ENCODE peak calls at places on chromosome 1, in four cellular contexts. One of them, this sample, is unnamed.

GRCh38 chr1:198892065-198892464 is 253.2 kb downstream of the PTPRC start:
- DNase-seq in H9: no peak
- DNase-seq in IMR-90: peak
- DNase-seq in H1: no peak
- DNase-seq in this sample: peak

GRCh38 chr1:48644190-48644930 is 132.3 kb downstream of the BEND5 start:
- DNase-seq in H9: no peak
- DNase-seq in IMR-90: no peak
- DNase-seq in H1: no peak
- DNase-seq in this sample: no peak

GRCh38 chr1:197660389-197660788 is 114.9 kb downstream of the DENND1B start:
- DNase-seq in H9: no peak
- DNase-seq in IMR-90: no peak
- DNase-seq in H1: no peak
- DNase-seq in this sample: no peak

GRCh38 chr1:30748699-30749401 is 8.7 kb downstream of the LAPTM5 start:
- DNase-seq in H9: no peak
- DNase-seq in IMR-90: no peak
- DNase-seq in H1: no peak
- DNase-seq in this sample: no peak

GRCh38 chr1:19730793-19731192 is 66.1 kb downstream of the HTR6 start:
- DNase-seq in H9: no peak
- DNase-seq in IMR-90: no peak
- DNase-seq in H1: no peak
- DNase-seq in this sample: no peak

GRCh38 chr1:201501144-201501543 is 5.8 kb downstream of the CSRP1 start:
- DNase-seq in H9: no peak
- DNase-seq in IMR-90: peak
- DNase-seq in H1: no peak
- DNase-seq in this sample: no peak

GRCh38 chr1:193697105-193697762 is 510.8 kb upstream of the B3GALT2 start:
- DNase-seq in H9: peak
- DNase-seq in IMR-90: no peak
- DNase-seq in H1: no peak
- DNase-seq in this sample: peak

GRCh38 chr1:219518168-219518905 is 94.6 kb downstream of the ZC3H11B start:
- DNase-seq in H9: no peak
- DNase-seq in IMR-90: peak
- DNase-seq in H1: no peak
- DNase-seq in this sample: peak

GRCh38 chr1:38783659-38784229 is 75.8 kb downstream of the RRAGC start:
- DNase-seq in H9: no peak
- DNase-seq in IMR-90: no peak
- DNase-seq in H1: no peak
- DNase-seq in this sample: no peak

GRCh38 chr1:222589462-222590302 is at the start of gene TAF1A:
- DNase-seq in H9: peak
- DNase-seq in IMR-90: peak
- DNase-seq in H1: peak
- DNase-seq in this sample: peak

GRCh38 chr1:206782448-206782847 is 10.2 kb upstream of the IL10 start:
- DNase-seq in H9: no peak
- DNase-seq in IMR-90: no peak
- DNase-seq in H1: no peak
- DNase-seq in this sample: no peak

GRCh38 chr1:242454262-242455051 is 70.0 kb downstream of the PLD5 start:
- DNase-seq in H9: no peak
- DNase-seq in IMR-90: peak
- DNase-seq in H1: no peak
- DNase-seq in this sample: peak

GRCh38 chr1:44263191-44263944 is 50.1 kb downstream of the DMAP1 start:
- DNase-seq in H9: no peak
- DNase-seq in IMR-90: no peak
- DNase-seq in H1: no peak
- DNase-seq in this sample: peak

GRCh38 chr1:40651138-40651857 is 14.2 kb downstream of the RIMS3 start:
- DNase-seq in H9: no peak
- DNase-seq in IMR-90: no peak
- DNase-seq in H1: no peak
- DNase-seq in this sample: no peak

GRCh38 chr1:1433804-1434130 is 1.7 kb upstream of the VWA1 start:
- DNase-seq in H9: no peak
- DNase-seq in IMR-90: peak
- DNase-seq in H1: no peak
- DNase-seq in this sample: peak

GRCh38 chr1:246875041-246876026 is 56.4 kb downstream of the AHCTF1 start:
- DNase-seq in H9: no peak
- DNase-seq in IMR-90: peak
- DNase-seq in H1: no peak
- DNase-seq in this sample: peak

GRCh38 chr1:202806845-202807366 is 1.3 kb downstream of the KDM5B start:
- DNase-seq in H9: no peak
- DNase-seq in IMR-90: no peak
- DNase-seq in H1: peak
- DNase-seq in this sample: peak

GRCh38 chr1:177281901-177282300 is 111.1 kb downstream of the BRINP2 start:
- DNase-seq in H9: no peak
- DNase-seq in IMR-90: no peak
- DNase-seq in H1: no peak
- DNase-seq in this sample: no peak

GRCh38 chr1:47024138-47024856 is 828 bp downstream of the CYP4X1 start:
- DNase-seq in H9: no peak
- DNase-seq in IMR-90: no peak
- DNase-seq in H1: no peak
- DNase-seq in this sample: peak

GRCh38 chr1:114152211-114153050 is 1.2 kb downstream of the SYT6 start:
- DNase-seq in H9: no peak
- DNase-seq in IMR-90: peak
- DNase-seq in H1: peak
- DNase-seq in this sample: peak

GRCh38 chr1:236492378-236492777 is 31.4 kb upstream of the LGALS8 start:
- DNase-seq in H9: no peak
- DNase-seq in IMR-90: no peak
- DNase-seq in H1: no peak
- DNase-seq in this sample: no peak

GRCh38 chr1:174433451-174433850 is 14.3 kb upstream of the GPR52 start:
- DNase-seq in H9: no peak
- DNase-seq in IMR-90: peak
- DNase-seq in H1: no peak
- DNase-seq in this sample: no peak

DNA sequence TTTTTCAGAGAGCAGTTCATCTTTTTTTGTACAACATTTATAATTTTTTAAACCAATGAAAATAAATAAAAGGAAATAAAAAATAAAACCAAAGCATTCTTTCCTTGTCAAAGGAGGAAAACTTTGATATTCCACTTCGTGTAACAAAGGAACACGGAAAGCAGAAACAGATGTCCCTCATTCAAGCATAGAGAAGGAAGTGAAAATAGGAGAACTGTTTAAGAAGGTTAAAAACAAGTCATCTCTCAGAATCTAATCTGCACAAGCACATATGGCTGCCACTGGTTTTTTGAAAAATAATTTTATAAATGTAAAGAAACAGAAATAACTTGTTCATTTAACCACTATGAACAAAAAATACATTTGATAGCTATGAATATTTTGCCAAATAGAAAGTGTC is 35.9 kb upstream of the ZNF644 start:
- DNase-seq in H9: no peak
- DNase-seq in IMR-90: no peak
- DNase-seq in H1: no peak
- DNase-seq in this sample: no peak
- H3K4me2 ChIP-seq in H9: no peak
- H3K4me2 ChIP-seq in IMR-90: no peak
- H3K4me2 ChIP-seq in H1: no peak
- H3K4me2 ChIP-seq in this sample: no peak

GRCh38 chr1:155130272-155131006 is 2.8 kb downstream of the EFNA1 start:
- DNase-seq in H9: no peak
- DNase-seq in IMR-90: no peak
- DNase-seq in H1: no peak
- DNase-seq in this sample: peak
- H3K56ac ChIP-seq in H9: no peak
- H3K56ac ChIP-seq in IMR-90: no peak
- H3K56ac ChIP-seq in H1: no peak
- H3K56ac ChIP-seq in this sample: peak

GRCh38 chr1:53945183-53945432 is 391 bp downstream of the IFT25 start:
- DNase-seq in H9: no peak
- DNase-seq in IMR-90: no peak
- DNase-seq in H1: no peak
- DNase-seq in this sample: no peak
- H3K23ac ChIP-seq in H9: no peak
- H3K23ac ChIP-seq in IMR-90: peak
- H3K23ac ChIP-seq in H1: no peak
- H3K23ac ChIP-seq in this sample: no peak

GRCh38 chr1:42838482-42839190 is 7.8 kb upstream of the ZNF691 start:
- DNase-seq in H9: no peak
- DNase-seq in IMR-90: no peak
- DNase-seq in H1: no peak
- DNase-seq in this sample: no peak
- H3K4me2 ChIP-seq in H9: no peak
- H3K4me2 ChIP-seq in IMR-90: no peak
- H3K4me2 ChIP-seq in H1: no peak
- H3K4me2 ChIP-seq in this sample: no peak

DNA sequence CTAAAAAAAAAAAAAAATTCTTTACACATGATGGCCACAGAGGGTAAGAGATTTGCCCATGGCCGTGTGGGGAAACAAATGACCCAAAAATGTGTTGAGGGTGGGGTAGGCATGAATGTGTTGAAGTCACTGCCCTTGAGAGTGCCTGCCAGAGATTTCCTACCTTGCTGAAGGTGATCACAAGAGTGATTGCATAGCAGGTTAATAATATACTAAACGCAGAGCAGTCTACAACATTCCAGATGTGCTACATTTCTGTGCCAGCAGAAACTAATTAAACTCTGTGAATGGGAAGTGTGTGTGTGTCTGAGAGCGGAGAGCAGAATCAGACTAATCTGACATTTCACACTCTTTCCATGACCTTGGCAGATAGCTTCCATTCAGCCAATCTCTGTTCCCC is 93.3 kb upstream of the CD53 start:
- DNase-seq in H9: no peak
- DNase-seq in IMR-90: no peak
- DNase-seq in H1: no peak
- DNase-seq in this sample: no peak
- H3K56ac ChIP-seq in H9: no peak
- H3K56ac ChIP-seq in IMR-90: no peak
- H3K56ac ChIP-seq in H1: no peak
- H3K56ac ChIP-seq in this sample: no peak

This sample was measured in mesendoderm.